ENCODE peak calls at places on chromosome 6, in seven cellular contexts. U is heart right ventricle; H is ovary; P is CD8-positive, alpha-beta T cell; W is stomach; B is CD8-positive, alpha-beta memory T cell; J is IMR-90. S is an unnamed sample.

GRCh38 chr6:128057541-128058335 is 156.9 kb upstream of the THEMIS start:
- DNase-seq in U (no peak), H (no peak), P (no peak), W (no peak), B (no peak), J (peak), S (peak)

GRCh38 chr6:91569071-91569470 is 982.2 kb upstream of the MAP3K7 start:
- DNase-seq in U (no peak), H (no peak), P (no peak), W (no peak), B (no peak), J (peak), S (peak)

GRCh38 chr6:40899684-40900155 is 139.3 kb downstream of the UNC5CL start:
- DNase-seq in U (peak), H (no peak), P (no peak), W (peak), B (no peak), J (no peak), S (no peak)

GRCh38 chr6:1984346-1984994 is 260.9 kb downstream of the GMDS start:
- DNase-seq in U (no peak), H (no peak), P (no peak), W (no peak), B (no peak), J (no peak), S (no peak)

GRCh38 chr6:147204060-147204785 is at the start of gene STXBP5:
- DNase-seq in U (peak), H (peak), P (peak), W (peak), B (peak), J (peak), S (no peak)

GRCh38 chr6:135128268-135128914 is 52.7 kb upstream of the MYB start:
- DNase-seq in U (no peak), H (no peak), P (peak), W (no peak), B (peak), J (no peak), S (no peak)

GRCh38 chr6:31037169-31037568 is 26.9 kb downstream of the MUC22 start:
- DNase-seq in U (no peak), H (no peak), P (no peak), W (no peak), B (no peak), J (no peak), S (no peak)

GRCh38 chr6:85537055-85537494 is 56.6 kb downstream of the SNX14 start:
- DNase-seq in U (no peak), H (no peak), P (no peak), W (no peak), B (peak), J (peak), S (no peak)

GRCh38 chr6:151060096-151060741 is 179.5 kb upstream of the AKAP12 start:
- DNase-seq in U (no peak), H (peak), P (no peak), W (no peak), B (no peak), J (peak), S (peak)

GRCh38 chr6:44037847-44038542 is 89.3 kb downstream of the MRPL14 start:
- DNase-seq in U (no peak), H (no peak), P (no peak), W (no peak), B (no peak), J (no peak), S (no peak)

DNA sequence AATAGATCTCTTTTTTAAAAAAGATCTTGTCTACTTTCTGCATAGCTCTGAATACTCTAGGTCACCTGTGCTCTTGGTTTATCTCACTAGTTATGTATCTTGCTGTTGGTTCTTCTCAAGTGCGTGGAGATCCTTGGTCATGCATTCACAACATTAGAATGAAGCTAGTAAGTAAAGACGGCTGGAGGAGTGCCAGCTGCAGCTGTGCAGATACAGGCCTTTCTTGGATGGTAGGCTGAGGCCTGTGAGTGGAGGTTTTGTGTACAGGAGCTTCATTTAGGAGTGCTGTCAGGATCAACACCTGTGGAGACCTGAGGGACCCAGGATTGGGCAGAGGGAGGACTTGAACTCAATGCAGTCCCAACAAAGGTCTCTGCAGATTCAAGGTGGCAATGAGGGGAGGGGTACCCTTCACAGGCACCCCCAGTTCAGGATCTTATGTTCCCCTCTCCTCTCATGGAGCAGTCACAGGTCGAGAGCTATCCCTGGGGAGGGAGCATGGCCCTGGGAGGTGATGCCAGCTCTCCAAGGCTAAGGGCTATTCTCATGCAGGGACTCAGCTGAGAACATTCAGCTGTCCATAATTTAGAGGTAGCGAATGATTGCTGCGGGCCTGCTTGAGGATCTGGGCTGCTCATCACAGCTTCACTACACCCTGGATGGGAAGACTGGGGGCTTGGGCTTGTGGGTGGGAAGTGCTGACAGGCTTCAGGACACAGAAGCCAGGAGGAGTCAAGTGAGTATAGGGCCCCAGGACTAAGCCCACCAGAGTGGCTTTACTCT is 98.9 kb upstream of the ENPP5 start:
- DNase-seq in U (peak), H (peak), P (no peak), W (no peak), B (no peak), J (no peak), S (no peak)
- H3K4me3 ChIP-seq in U (no peak), H (no peak), P (no peak), W (no peak), B (no peak), J (no peak), S (no peak)

GRCh38 chr6:32459781-32460424 is 20.2 kb downstream of the HLA-DRA start:
- DNase-seq in U (no peak), H (no peak), P (no peak), W (no peak), B (no peak), J (no peak), S (no peak)
- H3K4me3 ChIP-seq in U (peak), H (no peak), P (no peak), W (no peak), B (peak), J (peak), S (no peak)

GRCh38 chr6:45667265-45667664 is 289.5 kb upstream of the SUPT3H start:
- DNase-seq in U (no peak), H (no peak), P (no peak), W (no peak), B (no peak), J (no peak), S (no peak)

GRCh38 chr6:45666844-45667243 is 289.1 kb upstream of the SUPT3H start:
- DNase-seq in U (no peak), H (no peak), P (no peak), W (no peak), B (no peak), J (peak), S (no peak)

GRCh38 chr6:45665859-45666258 is 288.1 kb upstream of the SUPT3H start:
- DNase-seq in U (no peak), H (no peak), P (no peak), W (no peak), B (no peak), J (no peak), S (no peak)

GRCh38 chr6:45661667-45662066 is 283.9 kb upstream of the SUPT3H start:
- DNase-seq in U (no peak), H (no peak), P (no peak), W (no peak), B (no peak), J (peak), S (peak)

DNA sequence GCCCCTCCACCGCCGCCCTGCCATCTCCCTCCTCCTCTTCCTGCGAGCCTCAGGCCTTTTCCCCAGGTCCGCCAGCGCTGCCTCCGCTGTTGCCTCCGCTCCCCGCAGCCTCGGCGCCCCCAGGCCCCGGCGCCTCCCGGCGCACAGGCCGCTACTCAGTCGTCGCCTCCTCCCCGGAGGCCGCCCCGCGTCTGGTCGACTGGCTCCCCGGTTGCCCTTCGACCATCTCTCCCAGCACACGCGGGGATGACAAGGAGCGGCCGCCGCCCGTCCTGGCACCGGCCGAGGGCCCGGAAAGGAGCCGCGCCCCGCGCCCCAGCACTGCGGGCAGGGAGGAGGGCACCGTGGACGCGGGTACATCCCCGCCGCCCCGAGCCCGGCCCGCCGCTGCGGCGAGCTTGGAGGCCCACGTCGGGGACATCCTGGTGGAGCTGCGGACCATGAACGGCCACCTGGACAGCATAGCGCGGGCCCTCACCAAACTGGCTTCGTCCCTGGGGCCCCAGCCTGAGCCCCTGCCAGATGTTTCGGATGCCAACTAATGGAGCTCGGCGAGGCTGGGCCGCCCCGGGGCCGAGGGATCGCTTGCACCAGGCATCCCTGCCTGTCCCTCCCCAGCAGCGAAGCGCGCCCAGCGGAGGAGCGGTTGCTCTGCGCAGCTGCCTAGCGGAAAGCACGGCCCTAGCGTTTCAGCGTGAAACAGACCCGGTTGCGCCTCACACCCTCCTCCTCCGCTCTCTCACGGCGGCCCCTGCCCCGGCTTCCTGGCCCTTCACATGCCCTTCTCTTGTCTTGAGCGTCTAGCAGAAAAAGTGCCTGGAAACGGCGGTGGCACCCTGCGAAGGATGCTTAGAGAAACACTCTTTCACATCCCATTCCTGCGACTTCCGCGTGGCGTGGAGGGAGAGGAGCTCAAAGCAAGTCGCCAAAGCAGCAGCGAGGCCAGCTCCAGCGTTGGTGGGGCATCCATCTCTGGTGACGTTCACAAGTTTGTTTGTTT is 285.7 kb upstream of the SUPT3H start:
- DNase-seq in U (peak), H (no peak), P (peak), W (no peak), B (peak), J (no peak), S (peak)
- H3K4me3 ChIP-seq in U (peak), H (no peak), P (peak), W (peak), B (peak), J (peak), S (no peak)

GRCh38 chr6:26318459-26319404 is 46.3 kb upstream of the BTN3A2 start:
- DNase-seq in U (no peak), H (no peak), P (no peak), W (no peak), B (no peak), J (no peak), S (no peak)
- H3K4me3 ChIP-seq in U (no peak), H (no peak), P (no peak), W (no peak), B (no peak), J (no peak), S (no peak)

GRCh38 chr6:35532141-35532540 is 19.4 kb upstream of the TULP1 start:
- DNase-seq in U (no peak), H (no peak), P (no peak), W (no peak), B (no peak), J (no peak), S (no peak)

GRCh38 chr6:35539223-35539622 is 26.5 kb upstream of the TULP1 start:
- DNase-seq in U (no peak), H (no peak), P (no peak), W (no peak), B (no peak), J (no peak), S (no peak)

GRCh38 chr6:35534396-35535170 is 21.9 kb upstream of the TULP1 start:
- DNase-seq in U (no peak), H (no peak), P (no peak), W (no peak), B (no peak), J (no peak), S (no peak)
- H3K4me3 ChIP-seq in U (no peak), H (no peak), P (no peak), W (no peak), B (no peak), J (no peak), S (no peak)

DNA sequence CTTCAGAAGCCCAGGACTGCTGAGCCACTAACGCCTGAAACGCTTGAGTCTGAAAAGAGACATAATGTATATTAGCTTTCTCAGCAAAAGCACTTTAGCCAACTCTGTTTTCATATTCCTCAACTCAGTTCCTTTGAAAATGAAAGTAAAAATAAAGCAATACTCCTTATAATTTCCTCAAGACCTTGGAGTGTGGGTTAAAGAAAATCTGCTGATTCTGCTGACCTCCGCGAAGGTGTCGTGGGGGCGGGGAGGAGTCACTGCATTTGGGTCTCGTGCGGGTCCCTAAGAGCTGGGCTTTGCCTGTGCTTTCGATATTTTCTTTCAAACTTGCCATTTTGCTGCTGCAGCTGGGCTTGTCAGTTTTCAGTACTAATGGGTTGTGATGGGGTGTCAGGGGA is 142.2 kb upstream of the ARID1B start:
- DNase-seq in U (no peak), H (no peak), P (no peak), W (no peak), B (no peak), J (no peak), S (no peak)
- H3K4me3 ChIP-seq in U (peak), H (peak), P (no peak), W (no peak), B (no peak), J (peak), S (no peak)

DNA sequence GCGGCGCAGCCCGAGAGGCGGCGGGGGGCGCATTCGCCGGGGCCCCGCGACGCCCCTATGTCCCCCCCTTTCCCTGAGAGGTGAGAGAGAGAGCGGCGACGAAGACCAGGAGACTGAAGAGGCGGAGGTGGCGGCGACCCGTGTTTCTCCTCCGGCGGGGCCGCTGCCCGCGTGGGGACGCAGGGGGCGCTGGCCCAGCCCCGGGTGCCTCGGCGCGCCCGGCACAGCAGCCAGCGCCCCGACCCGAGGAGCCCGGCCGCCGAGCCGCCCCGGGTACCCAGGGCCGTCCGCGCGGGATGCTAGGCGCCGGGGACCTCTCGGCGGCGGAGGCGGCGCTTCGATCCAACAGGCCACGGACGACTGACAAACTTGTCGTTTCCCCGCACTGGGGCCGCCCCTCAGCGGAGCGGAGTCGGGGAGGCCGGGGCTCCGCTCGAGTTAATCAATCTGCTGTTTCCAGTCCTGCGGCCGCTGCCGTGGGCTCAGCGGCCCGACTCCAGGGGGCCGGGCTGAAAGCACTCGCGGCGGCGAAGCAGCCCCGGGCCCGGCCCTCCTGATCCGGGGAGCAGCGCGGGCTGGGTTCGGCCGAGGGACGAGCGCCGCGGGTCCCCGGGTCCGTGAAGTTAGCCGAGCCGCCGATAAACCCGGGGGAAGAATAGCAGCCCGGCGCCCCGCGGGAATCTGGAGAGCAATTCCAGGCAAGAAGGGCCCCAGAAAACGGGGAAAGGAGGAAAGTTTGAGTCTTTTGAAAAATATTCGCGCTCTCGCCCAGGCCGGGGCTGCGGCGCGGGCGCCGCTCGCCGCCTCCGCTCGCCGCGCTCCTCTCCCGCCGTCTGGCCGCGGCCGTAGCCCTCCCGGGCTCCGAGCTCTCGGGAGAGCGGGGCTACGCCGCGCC is 595 bp downstream of the MDGA1 start:
- DNase-seq in U (peak), H (peak), P (peak), W (peak), B (peak), J (no peak), S (no peak)
- H3K4me3 ChIP-seq in U (peak), H (peak), P (peak), W (peak), B (peak), J (peak), S (peak)

S was measured in brain microvascular endothelial cell.